ENCODE peak calls at places on chromosome 7, in five cellular contexts. C, W, Q, Y and T are unnamed samples.

GRCh38 chr7:20737840-20738448 is 48.7 kb downstream of the SP8 start:
- DNase-seq in C (no peak), W (no peak), Q (no peak), Y (no peak), T (no peak)

GRCh38 chr7:11817111-11817710 is 14.8 kb downstream of the THSD7A start:
- DNase-seq in C (no peak), W (no peak), Q (no peak), Y (no peak), T (no peak)

GRCh38 chr7:39741942-39742623 is 118.7 kb downstream of the RALA start:
- DNase-seq in C (peak), W (no peak), Q (peak), Y (peak), T (peak)

GRCh38 chr7:93860261-93860660 is 30.3 kb downstream of the TFPI2 start:
- DNase-seq in C (no peak), W (no peak), Q (no peak), Y (no peak), T (no peak)

GRCh38 chr7:82017334-82017943 is 247.6 kb upstream of the HGF start:
- DNase-seq in C (peak), W (no peak), Q (peak), Y (no peak), T (no peak)

GRCh38 chr7:108623220-108623619 is 53.5 kb downstream of the DNAJB9 start:
- DNase-seq in C (no peak), W (no peak), Q (no peak), Y (no peak), T (no peak)

GRCh38 chr7:96327429-96327828 is 5.5 kb upstream of the SLC25A13 start:
- DNase-seq in C (no peak), W (no peak), Q (no peak), Y (no peak), T (no peak)

GRCh38 chr7:76397409-76398183 is 11.9 kb downstream of the SSC4D start:
- DNase-seq in C (peak), W (peak), Q (peak), Y (no peak), T (peak)

GRCh38 chr7:37495574-37496184 is 47.0 kb upstream of the ELMO1 start:
- DNase-seq in C (peak), W (peak), Q (peak), Y (no peak), T (no peak)

GRCh38 chr7:110296321-110296720 is 794.6 kb upstream of the LRRN3 start:
- DNase-seq in C (peak), W (no peak), Q (no peak), Y (no peak), T (no peak)

GRCh38 chr7:70506463-70506862 is 625.5 kb upstream of the GALNT17 start:
- DNase-seq in C (no peak), W (no peak), Q (peak), Y (peak), T (peak)

GRCh38 chr7:78587443-78588044 is 789.0 kb downstream of the PHTF2 start:
- DNase-seq in C (peak), W (no peak), Q (peak), Y (peak), T (no peak)

GRCh38 chr7:43585521-43585920 is 2.6 kb downstream of the STK17A start:
- DNase-seq in C (peak), W (no peak), Q (peak), Y (no peak), T (no peak)

GRCh38 chr7:157704365-157704764 is 367.6 kb downstream of the DNAJB6 start:
- DNase-seq in C (no peak), W (no peak), Q (no peak), Y (no peak), T (no peak)

GRCh38 chr7:149283321-149283720 is 21.3 kb downstream of the ZNF783 start:
- DNase-seq in C (no peak), W (no peak), Q (no peak), Y (no peak), T (no peak)

GRCh38 chr7:31056775-31057346 is 4.8 kb downstream of the ADCYAP1R1 start:
- DNase-seq in C (no peak), W (no peak), Q (no peak), Y (no peak), T (no peak)
- TF ChIP-seq CTCF in C (no peak), W (no peak), Q (no peak), Y (peak), T (no peak)

DNA sequence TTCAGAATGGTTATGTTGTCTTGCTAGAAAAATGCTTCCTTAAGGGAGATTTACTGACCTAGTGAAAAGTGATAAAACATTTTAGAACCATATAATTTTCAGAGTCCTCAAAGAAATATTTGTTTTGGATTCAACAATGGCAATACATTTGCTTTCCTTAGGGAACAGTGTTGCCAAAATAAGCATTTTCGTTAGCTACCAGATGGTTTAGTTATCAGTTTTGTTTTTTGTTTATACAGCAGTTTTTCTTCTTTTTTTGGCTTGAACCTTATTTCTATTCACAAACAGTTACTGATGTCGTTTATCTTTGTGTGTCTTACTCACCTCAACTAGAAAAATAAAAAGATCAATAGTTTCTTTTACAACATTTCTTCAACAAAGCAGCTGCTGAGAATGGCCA is 48.6 kb downstream of the EXOC4 start:
- DNase-seq in C (no peak), W (no peak), Q (peak), Y (no peak), T (no peak)
- TF ChIP-seq CTCF in C (no peak), W (no peak), Q (no peak), Y (no peak), T (no peak)

DNA sequence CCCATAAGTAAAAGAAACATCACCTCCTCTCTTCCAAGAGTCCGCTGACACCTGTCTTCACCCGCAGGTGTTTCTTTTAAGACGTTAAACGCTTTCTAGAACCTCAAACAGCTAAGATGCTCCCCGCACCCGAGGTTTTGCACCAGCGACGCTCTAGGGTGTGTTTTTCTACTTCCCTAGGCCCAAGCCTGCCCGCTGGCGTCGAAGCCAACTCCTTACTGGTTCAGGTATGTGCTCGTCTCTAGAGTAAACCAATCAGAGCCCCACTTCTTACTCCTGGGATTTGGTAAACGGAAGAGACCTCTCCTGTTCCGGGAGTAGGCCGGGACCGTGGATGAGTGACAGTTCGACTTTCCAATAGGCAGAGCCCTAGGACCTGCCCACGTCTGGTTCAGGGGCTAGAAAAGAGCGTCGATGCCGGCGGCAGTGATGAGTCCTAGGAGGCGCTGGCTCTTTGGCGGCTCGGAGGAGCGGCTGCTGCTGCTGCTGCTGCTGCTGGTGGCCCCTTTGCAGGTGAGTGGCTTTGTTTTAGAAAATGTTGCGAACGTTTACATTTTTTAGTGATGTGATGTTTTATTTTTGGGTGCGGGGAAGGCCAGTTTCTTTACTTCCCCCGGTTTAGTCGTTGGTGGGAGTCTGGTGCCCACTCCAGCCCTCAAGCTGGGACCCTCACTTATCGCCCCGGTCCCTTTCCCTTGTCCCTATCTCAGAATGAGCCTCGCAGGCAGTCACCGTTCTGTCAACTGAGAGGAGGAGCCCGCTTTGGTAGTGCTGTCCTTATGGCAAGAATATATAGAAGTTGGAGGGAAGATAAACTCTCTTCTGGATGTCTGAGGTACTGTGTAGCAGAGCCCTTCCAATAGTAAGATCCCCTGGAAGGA is at the start of gene BPGM:
- DNase-seq in C (peak), W (peak), Q (peak), Y (peak), T (peak)
- TF ChIP-seq CTCF in C (no peak), W (no peak), Q (peak), Y (peak), T (no peak)

GRCh38 chr7:155371884-155372781 is 74.5 kb downstream of the INSIG1 start:
- DNase-seq in C (peak), W (no peak), Q (no peak), Y (no peak), T (no peak)
- TF ChIP-seq CTCF in C (no peak), W (no peak), Q (no peak), Y (no peak), T (peak)

GRCh38 chr7:118129037-118129436 is 54.9 kb upstream of the LSM8 start:
- DNase-seq in C (no peak), W (no peak), Q (no peak), Y (no peak), T (no peak)
- TF ChIP-seq CTCF in C (no peak), W (no peak), Q (no peak), Y (no peak), T (no peak)

GRCh38 chr7:99927536-99927935 is 1.9 kb downstream of the GJC3 start:
- DNase-seq in C (no peak), W (no peak), Q (no peak), Y (no peak), T (no peak)

GRCh38 chr7:99928994-99929729 is at the start of gene GJC3:
- DNase-seq in C (peak), W (peak), Q (peak), Y (peak), T (peak)

GRCh38 chr7:99928188-99928587 is 1.2 kb downstream of the GJC3 start:
- DNase-seq in C (no peak), W (no peak), Q (no peak), Y (no peak), T (no peak)

GRCh38 chr7:99930376-99930775 is 956 bp upstream of the GJC3 start:
- DNase-seq in C (no peak), W (no peak), Q (no peak), Y (no peak), T (no peak)

GRCh38 chr7:99929730-99930053 is 272 bp upstream of the GJC3 start:
- DNase-seq in C (no peak), W (no peak), Q (no peak), Y (no peak), T (no peak)
- TF ChIP-seq CTCF in C (no peak), W (no peak), Q (no peak), Y (no peak), T (no peak)

DNA sequence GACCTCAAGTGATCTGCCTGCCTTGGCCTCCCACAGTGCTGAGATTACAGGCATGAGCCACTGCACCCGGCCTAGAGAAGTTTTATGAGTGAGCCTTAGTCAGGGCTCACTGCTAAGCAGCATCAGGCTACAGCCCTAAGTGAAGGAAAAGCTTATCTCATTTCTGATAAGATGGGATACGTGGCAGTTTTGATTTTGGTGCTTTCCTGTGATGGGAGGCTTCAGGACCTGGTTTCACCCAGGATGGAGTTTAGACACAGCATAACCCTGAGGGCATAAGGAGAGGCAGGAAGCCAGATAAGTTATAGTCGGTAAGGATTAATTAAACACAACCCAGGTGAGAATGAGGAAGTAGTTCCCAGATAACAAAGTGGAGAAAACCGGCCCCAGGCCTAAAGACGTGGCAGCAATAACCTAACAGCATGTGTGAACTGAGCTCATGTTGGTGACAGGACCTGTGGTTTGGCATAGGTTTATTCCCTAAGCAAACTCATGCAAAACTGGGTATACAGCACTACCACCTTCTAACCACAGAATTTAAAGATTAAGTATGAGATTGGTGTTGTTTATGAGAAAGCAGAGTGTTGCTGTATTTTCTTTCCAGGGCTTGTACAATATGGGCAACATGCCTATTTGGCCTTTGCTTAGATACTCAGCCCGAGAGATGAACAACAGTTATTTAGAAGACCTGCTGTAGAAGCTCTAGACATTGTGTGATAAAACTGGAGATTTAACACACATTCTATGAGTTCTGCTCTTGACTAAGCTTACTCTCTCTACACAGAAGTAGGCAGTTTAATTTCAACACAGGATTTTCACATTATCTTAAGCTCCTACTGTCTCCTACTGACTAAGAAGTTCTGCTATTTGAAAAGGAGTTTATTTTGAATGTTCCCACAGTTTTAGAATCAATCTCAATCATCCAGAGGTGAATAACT is 119.4 kb downstream of the COL28A1 start:
- DNase-seq in C (no peak), W (no peak), Q (no peak), Y (peak), T (no peak)
- TF ChIP-seq CTCF in C (no peak), W (no peak), Q (no peak), Y (no peak), T (no peak)